ENCODE peak calls at places on chromosomes 12 and 14, in eight cellular contexts. One of them, this sample, is unnamed.

GRCh38 chr12:47079365-47079893 is at the start of gene PCED1B:
- DNase-seq in lower lobe of right lung: peak; percentile 88
- DNase-seq in brain microvascular endothelial cell: peak; percentile 67
- DNase-seq in HL-60: no peak
- DNase-seq in IMR-90: peak; percentile 72
- DNase-seq in mammary epithelial cell: peak; percentile 67
- DNase-seq in left lung: peak; percentile 86
- DNase-seq in hepatocyte: peak; percentile 83
- DNase-seq in this sample: peak; percentile 75

GRCh38 chr12:117119592-117120198 is 20.5 kb upstream of the TESC start:
- DNase-seq in hepatocyte: peak; percentile 48
- DNase-seq in left lung: no peak
- DNase-seq in mammary epithelial cell: no peak
- DNase-seq in HL-60: no peak
- DNase-seq in IMR-90: no peak
- DNase-seq in brain microvascular endothelial cell: no peak
- DNase-seq in lower lobe of right lung: no peak
- DNase-seq in this sample: no peak

GRCh38 chr12:72272731-72273498 is 745 bp downstream of the TRHDE start:
- DNase-seq in IMR-90: peak; percentile 58
- DNase-seq in brain microvascular endothelial cell: no peak
- DNase-seq in left lung: peak; percentile 34
- DNase-seq in HL-60: no peak
- DNase-seq in hepatocyte: peak; percentile 56
- DNase-seq in mammary epithelial cell: peak; percentile 69
- DNase-seq in lower lobe of right lung: peak; percentile 56
- DNase-seq in this sample: no peak

GRCh38 chr14:66403183-66403582 is 83.0 kb upstream of the CCDC196 start:
- DNase-seq in IMR-90: peak; percentile 28
- DNase-seq in mammary epithelial cell: peak; percentile 50
- DNase-seq in HL-60: peak; percentile 1
- DNase-seq in left lung: no peak
- DNase-seq in hepatocyte: peak; percentile 44
- DNase-seq in lower lobe of right lung: no peak
- DNase-seq in brain microvascular endothelial cell: peak; percentile 8
- DNase-seq in this sample: no peak

GRCh38 chr14:32354716-32355115 is 25.6 kb downstream of the AKAP6 start:
- DNase-seq in left lung: no peak
- DNase-seq in brain microvascular endothelial cell: no peak
- DNase-seq in lower lobe of right lung: no peak
- DNase-seq in hepatocyte: no peak
- DNase-seq in IMR-90: no peak
- DNase-seq in HL-60: no peak
- DNase-seq in mammary epithelial cell: no peak
- DNase-seq in this sample: peak; percentile 54

GRCh38 chr14:70086685-70087379 is 101.9 kb downstream of the SLC8A3 start:
- DNase-seq in hepatocyte: peak; percentile 78
- DNase-seq in HL-60: no peak
- DNase-seq in brain microvascular endothelial cell: peak; percentile 49
- DNase-seq in lower lobe of right lung: no peak
- DNase-seq in IMR-90: peak; percentile 54
- DNase-seq in left lung: no peak
- DNase-seq in mammary epithelial cell: peak; percentile 13
- DNase-seq in this sample: no peak

GRCh38 chr12:113476093-113476986 is 4.7 kb upstream of the LHX5 start:
- DNase-seq in lower lobe of right lung: no peak
- DNase-seq in mammary epithelial cell: no peak
- DNase-seq in brain microvascular endothelial cell: no peak
- DNase-seq in IMR-90: no peak
- DNase-seq in HL-60: no peak
- DNase-seq in left lung: no peak
- DNase-seq in hepatocyte: no peak
- DNase-seq in this sample: no peak

GRCh38 chr12:6869049-6870021 is 2.0 kb downstream of the TPI1 start:
- DNase-seq in brain microvascular endothelial cell: peak; percentile 60
- DNase-seq in mammary epithelial cell: peak; percentile 62
- DNase-seq in hepatocyte: peak; percentile 93
- DNase-seq in left lung: peak; percentile 79
- DNase-seq in IMR-90: peak; percentile 70
- DNase-seq in lower lobe of right lung: peak; percentile 81
- DNase-seq in HL-60: peak; percentile 55
- DNase-seq in this sample: no peak

GRCh38 chr12:127401536-127401935 is 865.4 kb upstream of the TMEM132C start:
- DNase-seq in lower lobe of right lung: no peak
- DNase-seq in mammary epithelial cell: no peak
- DNase-seq in IMR-90: no peak
- DNase-seq in brain microvascular endothelial cell: no peak
- DNase-seq in left lung: no peak
- DNase-seq in HL-60: no peak
- DNase-seq in hepatocyte: no peak
- DNase-seq in this sample: no peak

GRCh38 chr12:75944097-75944904 is 87.3 kb downstream of the PHLDA1 start:
- DNase-seq in lower lobe of right lung: no peak
- DNase-seq in HL-60: peak; percentile 29
- DNase-seq in brain microvascular endothelial cell: peak; percentile 73
- DNase-seq in mammary epithelial cell: peak; percentile 93
- DNase-seq in left lung: no peak
- DNase-seq in IMR-90: peak; percentile 95
- DNase-seq in hepatocyte: peak; percentile 64
- DNase-seq in this sample: no peak

GRCh38 chr12:6076776-6077700 is 47.4 kb downstream of the VWF start:
- DNase-seq in left lung: no peak
- DNase-seq in hepatocyte: no peak
- DNase-seq in brain microvascular endothelial cell: no peak
- DNase-seq in IMR-90: no peak
- DNase-seq in lower lobe of right lung: no peak
- DNase-seq in HL-60: no peak
- DNase-seq in mammary epithelial cell: no peak
- DNase-seq in this sample: no peak

GRCh38 chr12:25469861-25470260 is 83.2 kb downstream of the LMNTD1 start:
- DNase-seq in brain microvascular endothelial cell: no peak
- DNase-seq in hepatocyte: peak; percentile 52
- DNase-seq in mammary epithelial cell: no peak
- DNase-seq in HL-60: no peak
- DNase-seq in left lung: no peak
- DNase-seq in IMR-90: peak; percentile 34
- DNase-seq in lower lobe of right lung: no peak
- DNase-seq in this sample: no peak

GRCh38 chr14:104317500-104317805 is 179.1 kb downstream of the KIF26A start:
- DNase-seq in IMR-90: no peak
- DNase-seq in HL-60: no peak
- DNase-seq in brain microvascular endothelial cell: no peak
- DNase-seq in left lung: no peak
- DNase-seq in mammary epithelial cell: no peak
- DNase-seq in lower lobe of right lung: peak; percentile 28
- DNase-seq in hepatocyte: no peak
- DNase-seq in this sample: peak; percentile 61

GRCh38 chr12:19075711-19076340 is 53.7 kb upstream of the PLEKHA5 start:
- DNase-seq in IMR-90: no peak
- DNase-seq in left lung: no peak
- DNase-seq in brain microvascular endothelial cell: no peak
- DNase-seq in mammary epithelial cell: no peak
- DNase-seq in HL-60: no peak
- DNase-seq in lower lobe of right lung: no peak
- DNase-seq in hepatocyte: no peak
- DNase-seq in this sample: no peak

GRCh38 chr12:18658829-18659228 is 79.0 kb downstream of the PLCZ1 start:
- DNase-seq in IMR-90: peak; percentile 15
- DNase-seq in lower lobe of right lung: no peak
- DNase-seq in hepatocyte: no peak
- DNase-seq in left lung: no peak
- DNase-seq in mammary epithelial cell: no peak
- DNase-seq in brain microvascular endothelial cell: no peak
- DNase-seq in HL-60: no peak
- DNase-seq in this sample: no peak

GRCh38 chr12:53782093-53782703 is 30.4 kb upstream of the CISTR start:
- DNase-seq in left lung: no peak
- DNase-seq in HL-60: no peak
- DNase-seq in brain microvascular endothelial cell: no peak
- DNase-seq in mammary epithelial cell: no peak
- DNase-seq in hepatocyte: no peak
- DNase-seq in IMR-90: no peak
- DNase-seq in lower lobe of right lung: no peak
- DNase-seq in this sample: no peak

GRCh38 chr12:2739832-2740641 is 54.7 kb upstream of the FKBP4 start:
- DNase-seq in HL-60: no peak
- DNase-seq in brain microvascular endothelial cell: peak; percentile 30
- DNase-seq in lower lobe of right lung: no peak
- DNase-seq in hepatocyte: peak; percentile 19
- DNase-seq in IMR-90: peak; percentile 34
- DNase-seq in left lung: no peak
- DNase-seq in mammary epithelial cell: no peak
- DNase-seq in this sample: no peak

GRCh38 chr12:6186114-6186827 is 13.9 kb upstream of the CD9 start:
- DNase-seq in IMR-90: no peak
- DNase-seq in HL-60: no peak
- DNase-seq in lower lobe of right lung: no peak
- DNase-seq in left lung: no peak
- DNase-seq in hepatocyte: no peak
- DNase-seq in brain microvascular endothelial cell: no peak
- DNase-seq in mammary epithelial cell: no peak
- DNase-seq in this sample: no peak

DNA sequence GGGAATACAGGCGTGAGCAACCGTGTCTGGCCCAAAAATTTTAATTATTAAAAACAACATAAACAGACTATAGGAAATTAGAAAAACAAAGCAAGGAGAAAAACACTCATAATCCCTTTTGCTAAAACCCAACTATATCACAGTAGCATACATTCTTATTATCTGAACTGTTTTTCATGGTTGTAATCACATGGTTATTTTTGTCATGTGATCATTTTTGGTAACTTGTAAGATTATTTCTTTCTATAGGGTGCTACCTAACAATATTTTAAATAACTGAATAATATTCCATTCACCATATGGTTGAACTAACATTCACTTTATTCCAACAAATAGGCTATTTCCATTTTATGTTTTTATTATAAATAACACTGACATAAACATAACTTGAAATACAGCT is 23.0 kb upstream of the HECTD1 start:
- DNase-seq in hepatocyte: no peak
- DNase-seq in HL-60: no peak
- DNase-seq in mammary epithelial cell: no peak
- DNase-seq in left lung: no peak
- DNase-seq in brain microvascular endothelial cell: no peak
- DNase-seq in IMR-90: no peak
- DNase-seq in lower lobe of right lung: no peak
- DNase-seq in this sample: no peak
- H3K27ac ChIP-seq in hepatocyte: peak overlapping the region; percentile 82
- H3K27ac ChIP-seq in HL-60: peak overlapping the region; percentile 75
- H3K27ac ChIP-seq in mammary epithelial cell: no peak overlapping the region
- H3K27ac ChIP-seq in left lung: peak overlapping the region; percentile 50
- H3K27ac ChIP-seq in brain microvascular endothelial cell: no peak overlapping the region
- H3K27ac ChIP-seq in IMR-90: no peak overlapping the region
- H3K27ac ChIP-seq in lower lobe of right lung: peak overlapping the region; percentile 63
- H3K27ac ChIP-seq in this sample: no peak overlapping the region

GRCh38 chr12:98260276-98260675 is 255.1 kb upstream of the TMPO start:
- DNase-seq in HL-60: no peak
- DNase-seq in brain microvascular endothelial cell: no peak
- DNase-seq in IMR-90: no peak
- DNase-seq in left lung: no peak
- DNase-seq in hepatocyte: no peak
- DNase-seq in mammary epithelial cell: no peak
- DNase-seq in lower lobe of right lung: no peak
- DNase-seq in this sample: no peak
- H3K4me3 ChIP-seq in HL-60: no peak overlapping the region
- H3K4me3 ChIP-seq in brain microvascular endothelial cell: no peak overlapping the region
- H3K4me3 ChIP-seq in IMR-90: no peak overlapping the region
- H3K4me3 ChIP-seq in left lung: no peak overlapping the region
- H3K4me3 ChIP-seq in hepatocyte: no peak overlapping the region
- H3K4me3 ChIP-seq in mammary epithelial cell: no peak overlapping the region
- H3K4me3 ChIP-seq in lower lobe of right lung: no peak overlapping the region
- H3K4me3 ChIP-seq in this sample: no peak overlapping the region

GRCh38 chr12:57243521-57244305 is 7.3 kb downstream of the STAC3 start:
- DNase-seq in left lung: peak; percentile 77
- DNase-seq in mammary epithelial cell: peak; percentile 68
- DNase-seq in HL-60: no peak
- DNase-seq in lower lobe of right lung: peak; percentile 88
- DNase-seq in hepatocyte: peak; percentile 88
- DNase-seq in IMR-90: peak; percentile 56
- DNase-seq in brain microvascular endothelial cell: peak; percentile 72
- DNase-seq in this sample: peak; percentile 69
- H3K27me3 ChIP-seq in left lung: peaks cover 64% of the 10 kb centered on the region
- H3K27me3 ChIP-seq in mammary epithelial cell: peaks cover 4% of the 10 kb centered on the region
- H3K27me3 ChIP-seq in HL-60: peaks cover 23% of the 10 kb centered on the region
- H3K27me3 ChIP-seq in lower lobe of right lung: peaks cover 54% of the 10 kb centered on the region
- H3K27me3 ChIP-seq in hepatocyte: peaks cover 42% of the 10 kb centered on the region
- H3K27me3 ChIP-seq in IMR-90: peaks cover 6% of the 10 kb centered on the region
- H3K27me3 ChIP-seq in brain microvascular endothelial cell: peaks cover 20% of the 10 kb centered on the region
- H3K27me3 ChIP-seq in this sample: peaks cover 28% of the 10 kb centered on the region

GRCh38 chr14:106287506-106287905 is 761.1 kb downstream of the TMEM121 start:
- DNase-seq in IMR-90: no peak
- DNase-seq in left lung: no peak
- DNase-seq in HL-60: no peak
- DNase-seq in lower lobe of right lung: no peak
- DNase-seq in mammary epithelial cell: no peak
- DNase-seq in hepatocyte: no peak
- DNase-seq in brain microvascular endothelial cell: no peak
- DNase-seq in this sample: no peak
- H3K27ac ChIP-seq in IMR-90: no peak overlapping the region
- H3K27ac ChIP-seq in left lung: no peak overlapping the region
- H3K27ac ChIP-seq in HL-60: no peak overlapping the region
- H3K27ac ChIP-seq in lower lobe of right lung: no peak overlapping the region
- H3K27ac ChIP-seq in mammary epithelial cell: no peak overlapping the region
- H3K27ac ChIP-seq in hepatocyte: no peak overlapping the region
- H3K27ac ChIP-seq in brain microvascular endothelial cell: no peak overlapping the region
- H3K27ac ChIP-seq in this sample: no peak overlapping the region

This sample was measured in RWPE2.